ENCODE peak calls at places on chromosomes 7 and 10, in four cellular contexts. O is HepG2, P is lung, H is right lobe of liver. V is an unnamed sample.

GRCh38 chr7:132932321-132933075 is 149.4 kb downstream of the CHCHD3 start:
- ATAC-seq in P (no peak), H (no peak), O (no peak), V (no peak)

GRCh38 chr10:113047963-113048781 is 98.1 kb downstream of the TCF7L2 start:
- ATAC-seq in H (no peak), P (no peak), O (no peak), V (no peak)

GRCh38 chr10:62554632-62555199 is 180.5 kb downstream of the ZNF365 start:
- ATAC-seq in H (peak; percentile 86), O (peak; percentile 72), P (no peak), V (no peak)

GRCh38 chr7:72781631-72782030 is 46.4 kb downstream of the TYW1B start:
- ATAC-seq in H (no peak), P (no peak), O (no peak), V (no peak)

GRCh38 chr7:142307246-142307900 is 49.5 kb upstream of the PRSS58 start:
- ATAC-seq in P (no peak), H (no peak), O (no peak), V (no peak)

GRCh38 chr10:13759167-13759566 is 172.4 kb downstream of the PRPF18 start:
- ATAC-seq in O (no peak), P (no peak), H (no peak), V (no peak)

GRCh38 chr7:140696679-140697446 is at the start of gene NDUFB2:
- ATAC-seq in P (peak; percentile 92), H (peak; percentile 89), O (peak; percentile 92), V (peak; percentile 98)

GRCh38 chr7:70972693-70973092 is 159.3 kb upstream of the GALNT17 start:
- ATAC-seq in O (no peak), H (no peak), P (no peak), V (no peak)

GRCh38 chr10:103716206-103717160 is 138.9 kb downstream of the SH3PXD2A start:
- ATAC-seq in O (peak; percentile 82), H (peak; percentile 26), P (no peak), V (no peak)

GRCh38 chr10:15710455-15710854 is 9.3 kb downstream of the ITGA8 start:
- ATAC-seq in H (peak; percentile 62), O (no peak), P (no peak), V (peak; percentile 82)

GRCh38 chr10:103649654-103650423 is 156.3 kb downstream of the NEURL1 start:
- ATAC-seq in H (no peak), P (no peak), O (no peak), V (no peak)

GRCh38 chr10:70879244-70879643 is 9.1 kb downstream of the PCBD1 start:
- ATAC-seq in P (no peak), H (peak; percentile 3), O (peak; percentile 12), V (no peak)

GRCh38 chr10:25557136-25557535 is 376.9 kb upstream of the MYO3A start:
- ATAC-seq in O (no peak), P (no peak), H (no peak), V (no peak)

GRCh38 chr7:23713285-23714235 is 3.5 kb downstream of the STK31 start:
- ATAC-seq in O (no peak), H (no peak), P (no peak), V (no peak)

GRCh38 chr10:118581340-118581739 is 14.1 kb downstream of the PRLHR start:
- ATAC-seq in P (no peak), H (peak; percentile 59), O (peak; percentile 57), V (no peak)

GRCh38 chr10:30813872-30814471 is 184.4 kb upstream of the LYZL2 start:
- ATAC-seq in O (no peak), H (no peak), P (no peak), V (no peak)

GRCh38 chr10:63273575-63273974 is 140.4 kb downstream of the NRBF2 start:
- ATAC-seq in P (no peak), H (peak; percentile 26), O (no peak), V (no peak)

GRCh38 chr7:21946228-21946709 is 570 bp upstream of the CDCA7L start:
- ATAC-seq in H (no peak), O (no peak), P (no peak), V (no peak)

GRCh38 chr10:94602729-94603515 is 57.3 kb downstream of the HELLS start:
- ATAC-seq in H (no peak), P (no peak), O (no peak), V (no peak)

GRCh38 chr10:94608530-94608929 is 62.9 kb downstream of the HELLS start:
- ATAC-seq in O (no peak), P (no peak), H (no peak), V (no peak)

GRCh38 chr10:94607111-94607510 is 61.5 kb downstream of the HELLS start:
- ATAC-seq in H (no peak), O (no peak), P (no peak), V (no peak)
- H3K4me3 ChIP-seq in H (no peak overlapping the region), O (no peak overlapping the region), P (no peak overlapping the region), V (no peak overlapping the region)

GRCh38 chr10:133356549-133356948 is 1.3 kb downstream of the FUOM start:
- ATAC-seq in O (no peak), P (no peak), H (no peak), V (no peak)
- H3K4me3 ChIP-seq in O (peak overlapping the region; percentile 72), P (no peak overlapping the region), H (peak overlapping the region; percentile 72), V (no peak overlapping the region)

GRCh38 chr10:108052981-108053380 is 888.5 kb upstream of the SORCS1 start:
- ATAC-seq in P (no peak), O (no peak), H (no peak), V (no peak)
- H3K4me3 ChIP-seq in P (no peak overlapping the region), O (no peak overlapping the region), H (no peak overlapping the region), V (no peak overlapping the region)

GRCh38 chr7:94374231-94374630 is 20.5 kb upstream of the COL1A2 start:
- ATAC-seq in H (peak; percentile 39), P (no peak), O (no peak), V (peak; percentile 90)

GRCh38 chr7:94376281-94376680 is 18.4 kb upstream of the COL1A2 start:
- ATAC-seq in O (no peak), H (no peak), P (no peak), V (no peak)

GRCh38 chr7:94375713-94376112 is 19.0 kb upstream of the COL1A2 start:
- ATAC-seq in O (no peak), H (peak; percentile 41), P (no peak), V (peak; percentile 71)

GRCh38 chr7:94375167-94375566 is 19.5 kb upstream of the COL1A2 start:
- ATAC-seq in O (no peak), H (peak; percentile 51), P (peak; percentile 70), V (peak; percentile 89)

GRCh38 chr7:94374721-94375120 is 20.0 kb upstream of the COL1A2 start:
- ATAC-seq in O (no peak), P (no peak), H (no peak), V (no peak)
- H3K4me3 ChIP-seq in O (no peak overlapping the region), P (no peak overlapping the region), H (no peak overlapping the region), V (peak overlapping the region; percentile 30)

GRCh38 chr7:144836545-144836842 is 641 bp upstream of the TPK1 start:
- ATAC-seq in O (no peak), H (no peak), P (no peak), V (no peak)
- H3K4me3 ChIP-seq in O (no peak overlapping the region), H (peak overlapping the region; percentile 68), P (no peak overlapping the region), V (no peak overlapping the region)

GRCh38 chr7:138666385-138666784 is 34.8 kb downstream of the SVOPL start:
- ATAC-seq in H (no peak), O (peak; percentile 70), P (no peak), V (no peak)

GRCh38 chr7:138665249-138665648 is 35.9 kb downstream of the SVOPL start:
- ATAC-seq in P (no peak), O (no peak), H (no peak), V (no peak)

GRCh38 chr7:138662066-138663061 is 38.8 kb downstream of the SVOPL start:
- ATAC-seq in O (no peak), H (no peak), P (no peak), V (no peak)

GRCh38 chr7:138665669-138666140 is 35.5 kb downstream of the SVOPL start:
- ATAC-seq in H (no peak), P (no peak), O (peak; percentile 84), V (no peak)

DNA sequence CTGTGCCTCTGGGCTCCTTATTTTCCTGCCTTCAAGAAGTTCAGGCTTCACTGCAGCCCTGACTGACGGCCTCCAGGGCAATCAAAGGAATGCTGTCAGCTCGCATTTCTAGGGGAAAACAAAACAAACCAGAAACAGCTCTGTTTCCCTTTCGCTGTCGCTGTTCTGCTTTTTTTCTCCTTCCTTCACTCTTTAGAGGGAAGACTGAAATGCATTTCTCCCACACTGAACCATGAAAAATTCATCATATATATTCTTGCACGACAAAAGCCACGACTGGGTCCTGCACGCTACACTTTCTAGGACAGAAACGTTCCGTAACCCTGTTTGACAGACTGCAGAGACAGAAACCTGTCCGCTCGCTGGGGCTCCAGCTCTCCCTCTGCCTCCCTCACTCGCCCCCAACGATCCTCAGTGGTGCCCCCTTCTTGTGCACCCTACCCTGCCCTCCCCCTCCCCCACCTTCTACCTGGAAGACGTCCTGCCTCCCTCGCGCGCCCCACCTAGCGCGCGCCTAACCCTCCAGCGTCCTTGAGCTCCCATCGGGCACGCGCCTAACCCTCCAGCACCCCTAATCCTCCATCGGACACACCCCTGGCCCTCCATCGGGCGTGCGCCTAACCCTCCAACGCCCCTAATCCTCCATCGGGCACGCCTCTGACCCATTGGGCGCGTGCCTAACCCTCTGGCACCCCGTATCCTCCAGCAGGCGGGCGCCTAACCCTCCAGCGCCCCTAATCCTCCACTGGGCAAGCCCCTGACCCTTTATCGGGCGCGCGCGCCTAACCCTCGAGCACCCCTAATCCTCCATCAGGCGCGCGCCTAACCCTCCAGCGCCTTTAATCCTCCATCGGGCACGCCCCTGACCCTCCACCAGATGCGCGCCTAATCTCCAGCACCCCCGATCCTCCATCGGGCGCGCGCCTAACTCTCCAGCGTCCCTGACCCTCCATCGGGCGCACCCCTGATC is 37.1 kb downstream of the SVOPL start:
- ATAC-seq in H (peak; percentile 42), O (peak; percentile 16), P (peak; percentile 14), V (no peak)
- H3K4me3 ChIP-seq in H (peak overlapping the region; percentile 26), O (peak overlapping the region; percentile 15), P (peak overlapping the region; percentile 36), V (no peak overlapping the region)

DNA sequence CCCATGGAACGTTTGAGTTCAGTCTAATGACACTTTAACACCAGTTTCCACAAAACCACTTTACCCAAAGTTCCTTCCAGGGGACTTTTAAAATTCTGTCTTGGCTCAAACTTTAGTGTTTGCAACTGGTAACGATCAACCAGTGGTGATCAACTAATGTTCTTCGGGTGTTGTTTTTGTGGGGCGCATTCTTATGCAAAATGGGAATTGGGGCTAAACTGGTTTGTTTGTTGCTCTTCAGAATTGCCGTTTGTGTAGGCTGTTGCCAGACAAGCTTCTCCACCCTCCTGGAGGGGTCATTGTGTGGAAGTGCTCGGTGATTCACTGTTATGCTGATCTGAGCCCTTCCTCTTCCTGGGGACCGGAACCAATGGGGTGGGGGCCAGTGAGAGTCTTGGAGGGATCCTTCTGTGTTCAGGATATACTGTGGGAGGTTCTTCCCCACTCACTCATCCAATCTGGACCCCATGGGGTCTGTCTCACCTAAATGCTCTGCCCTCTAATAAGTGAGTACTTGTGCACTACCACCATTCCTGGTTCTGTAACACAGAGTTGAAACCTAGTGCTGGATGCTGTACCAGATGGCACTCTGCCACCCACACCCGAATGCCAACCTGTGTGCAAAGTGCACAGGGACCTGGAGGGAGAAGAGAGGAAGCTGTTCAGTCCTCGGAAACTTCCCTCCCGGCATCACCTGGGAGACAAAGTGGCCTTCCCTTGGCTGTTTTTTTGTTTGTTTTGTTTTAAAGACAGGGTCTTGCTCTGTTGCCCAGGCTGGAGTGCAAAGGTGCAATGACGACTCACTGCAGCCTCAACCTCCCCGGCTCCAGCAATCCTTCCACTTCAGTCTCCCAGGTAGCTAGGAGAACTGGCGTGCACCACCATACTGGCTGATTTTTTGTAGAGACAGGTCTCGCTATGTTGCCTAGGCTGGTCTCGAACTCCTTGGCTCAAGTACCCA is 2.1 kb downstream of the NFE2L3 start:
- ATAC-seq in H (peak; percentile 20), P (no peak), O (no peak), V (no peak)
- H3K4me3 ChIP-seq in H (no peak overlapping the region), P (no peak overlapping the region), O (peak overlapping the region; percentile 53), V (no peak overlapping the region)

GRCh38 chr7:117019786-117020604 is 66.7 kb downstream of the ST7 start:
- ATAC-seq in P (no peak), O (no peak), H (peak; percentile 70), V (peak; percentile 96)
- H3K4me3 ChIP-seq in P (no peak overlapping the region), O (no peak overlapping the region), H (no peak overlapping the region), V (peak overlapping the region; percentile 22)